ENCODE peak calls at places on chromosomes 2 and 18, in seven cellular contexts. One of them, this sample, is unnamed.

GRCh38 chr18:77013777-77014525 is 118.6 kb downstream of the MBP start:
- DNase-seq in GM04504: no peak
- DNase-seq in amniotic stem cell: no peak
- DNase-seq in NCI-H2081: no peak
- DNase-seq in H54: no peak
- DNase-seq in GM19239: no peak
- DNase-seq in occipital lobe: no peak
- DNase-seq in this sample: no peak

GRCh38 chr2:11678306-11678960 is 8.4 kb upstream of the NTSR2 start:
- DNase-seq in GM04504: no peak
- DNase-seq in amniotic stem cell: no peak
- DNase-seq in NCI-H2081: no peak
- DNase-seq in H54: no peak
- DNase-seq in GM19239: no peak
- DNase-seq in occipital lobe: no peak
- DNase-seq in this sample: no peak

GRCh38 chr2:10541081-10541480 is 93.0 kb upstream of the ODC1 start:
- DNase-seq in GM04504: peak; percentile 55
- DNase-seq in amniotic stem cell: no peak
- DNase-seq in NCI-H2081: no peak
- DNase-seq in H54: no peak
- DNase-seq in GM19239: no peak
- DNase-seq in occipital lobe: no peak
- DNase-seq in this sample: no peak

GRCh38 chr2:155852156-155852555 is 480.4 kb downstream of the NR4A2 start:
- DNase-seq in GM04504: no peak
- DNase-seq in amniotic stem cell: no peak
- DNase-seq in NCI-H2081: no peak
- DNase-seq in H54: no peak
- DNase-seq in GM19239: no peak
- DNase-seq in occipital lobe: no peak
- DNase-seq in this sample: no peak

GRCh38 chr18:46550609-46551008 is 106.4 kb downstream of the LOXHD1 start:
- DNase-seq in GM04504: no peak
- DNase-seq in amniotic stem cell: no peak
- DNase-seq in NCI-H2081: no peak
- DNase-seq in H54: no peak
- DNase-seq in GM19239: no peak
- DNase-seq in occipital lobe: no peak
- DNase-seq in this sample: no peak

GRCh38 chr18:567119-567518 is 13.1 kb upstream of the CETN1 start:
- DNase-seq in GM04504: no peak
- DNase-seq in amniotic stem cell: no peak
- DNase-seq in NCI-H2081: no peak
- DNase-seq in H54: no peak
- DNase-seq in GM19239: no peak
- DNase-seq in occipital lobe: no peak
- DNase-seq in this sample: no peak

GRCh38 chr2:25567406-25567805 is 106.0 kb downstream of the DTNB start:
- DNase-seq in GM04504: no peak
- DNase-seq in amniotic stem cell: no peak
- DNase-seq in NCI-H2081: peak; percentile 44
- DNase-seq in H54: peak; percentile 14
- DNase-seq in GM19239: no peak
- DNase-seq in occipital lobe: no peak
- DNase-seq in this sample: peak; percentile 29

GRCh38 chr2:241861264-241861663 is 2.6 kb upstream of the PDCD1 start:
- DNase-seq in GM04504: no peak
- DNase-seq in amniotic stem cell: no peak
- DNase-seq in NCI-H2081: no peak
- DNase-seq in H54: no peak
- DNase-seq in GM19239: no peak
- DNase-seq in occipital lobe: no peak
- DNase-seq in this sample: no peak

GRCh38 chr18:8627540-8627939 is 18.3 kb downstream of the RAB12 start:
- DNase-seq in GM04504: no peak
- DNase-seq in amniotic stem cell: no peak
- DNase-seq in NCI-H2081: no peak
- DNase-seq in H54: no peak
- DNase-seq in GM19239: no peak
- DNase-seq in occipital lobe: no peak
- DNase-seq in this sample: no peak

GRCh38 chr2:145692971-145693478 is 1173.1 kb upstream of the ZEB2 start:
- DNase-seq in GM04504: peak; percentile 48
- DNase-seq in amniotic stem cell: no peak
- DNase-seq in NCI-H2081: no peak
- DNase-seq in H54: no peak
- DNase-seq in GM19239: peak; percentile 0
- DNase-seq in occipital lobe: no peak
- DNase-seq in this sample: peak; percentile 91

GRCh38 chr18:21155443-21155842 is 43.8 kb upstream of the ROCK1 start:
- DNase-seq in GM04504: no peak
- DNase-seq in amniotic stem cell: no peak
- DNase-seq in NCI-H2081: no peak
- DNase-seq in H54: no peak
- DNase-seq in GM19239: no peak
- DNase-seq in occipital lobe: no peak
- DNase-seq in this sample: no peak

GRCh38 chr2:107576991-107577390 is 249.7 kb upstream of the RGPD4 start:
- DNase-seq in GM04504: no peak
- DNase-seq in amniotic stem cell: no peak
- DNase-seq in NCI-H2081: no peak
- DNase-seq in H54: no peak
- DNase-seq in GM19239: no peak
- DNase-seq in occipital lobe: no peak
- DNase-seq in this sample: no peak

GRCh38 chr2:194327196-194327888 is 1329.7 kb upstream of the SLC39A10 start:
- DNase-seq in GM04504: no peak
- DNase-seq in amniotic stem cell: no peak
- DNase-seq in NCI-H2081: no peak
- DNase-seq in H54: no peak
- DNase-seq in GM19239: no peak
- DNase-seq in occipital lobe: no peak
- DNase-seq in this sample: no peak

GRCh38 chr18:11500153-11501122 is 109.0 kb upstream of the SLC35G4 start:
- DNase-seq in GM04504: peak; percentile 94
- DNase-seq in amniotic stem cell: peak; percentile 97
- DNase-seq in NCI-H2081: no peak
- DNase-seq in H54: peak; percentile 63
- DNase-seq in GM19239: no peak
- DNase-seq in occipital lobe: no peak
- DNase-seq in this sample: peak; percentile 98

GRCh38 chr2:72993147-72993546 is 75.8 kb downstream of the EMX1 start:
- DNase-seq in GM04504: peak; percentile 4
- DNase-seq in amniotic stem cell: no peak
- DNase-seq in NCI-H2081: peak; percentile 30
- DNase-seq in H54: peak; percentile 40
- DNase-seq in GM19239: peak; percentile 65
- DNase-seq in occipital lobe: no peak
- DNase-seq in this sample: no peak

GRCh38 chr2:240583774-240584173 is 2.8 kb upstream of the CAPN10 start:
- DNase-seq in GM04504: no peak
- DNase-seq in amniotic stem cell: no peak
- DNase-seq in NCI-H2081: no peak
- DNase-seq in H54: no peak
- DNase-seq in GM19239: no peak
- DNase-seq in occipital lobe: no peak
- DNase-seq in this sample: no peak

GRCh38 chr2:15923597-15923996 is 16.8 kb upstream of the MYCN start:
- DNase-seq in GM04504: no peak
- DNase-seq in amniotic stem cell: no peak
- DNase-seq in NCI-H2081: no peak
- DNase-seq in H54: no peak
- DNase-seq in GM19239: no peak
- DNase-seq in occipital lobe: no peak
- DNase-seq in this sample: no peak

GRCh38 chr2:218980800-218981389 is 4.1 kb downstream of the FEV start:
- DNase-seq in GM04504: no peak
- DNase-seq in amniotic stem cell: no peak
- DNase-seq in NCI-H2081: no peak
- DNase-seq in H54: no peak
- DNase-seq in GM19239: no peak
- DNase-seq in occipital lobe: no peak
- DNase-seq in this sample: no peak

GRCh38 chr2:213834746-213835145 is 550.5 kb downstream of the SPAG16 start:
- DNase-seq in GM04504: peak; percentile 64
- DNase-seq in amniotic stem cell: no peak
- DNase-seq in NCI-H2081: no peak
- DNase-seq in H54: no peak
- DNase-seq in GM19239: no peak
- DNase-seq in occipital lobe: no peak
- DNase-seq in this sample: peak; percentile 48

GRCh38 chr2:191499874-191500565 is 177.9 kb upstream of the NABP1 start:
- DNase-seq in GM04504: peak; percentile 67
- DNase-seq in amniotic stem cell: no peak
- DNase-seq in NCI-H2081: no peak
- DNase-seq in H54: no peak
- DNase-seq in GM19239: no peak
- DNase-seq in occipital lobe: no peak
- DNase-seq in this sample: no peak

GRCh38 chr2:28610583-28611201 is 114.8 kb downstream of the PLB1 start:
- DNase-seq in GM04504: peak; percentile 65
- DNase-seq in amniotic stem cell: peak; percentile 48
- DNase-seq in NCI-H2081: no peak
- DNase-seq in H54: peak; percentile 90
- DNase-seq in GM19239: no peak
- DNase-seq in occipital lobe: peak; percentile 43
- DNase-seq in this sample: peak; percentile 74

GRCh38 chr2:232454630-232455029 is 1.3 kb upstream of the ALPI start:
- DNase-seq in GM04504: no peak
- DNase-seq in amniotic stem cell: no peak
- DNase-seq in NCI-H2081: no peak
- DNase-seq in H54: no peak
- DNase-seq in GM19239: no peak
- DNase-seq in occipital lobe: no peak
- DNase-seq in this sample: no peak

GRCh38 chr2:193963472-193964119 is 1693.4 kb upstream of the SLC39A10 start:
- DNase-seq in GM04504: peak; percentile 4
- DNase-seq in amniotic stem cell: peak; percentile 30
- DNase-seq in NCI-H2081: peak; percentile 63
- DNase-seq in H54: no peak
- DNase-seq in GM19239: no peak
- DNase-seq in occipital lobe: no peak
- DNase-seq in this sample: peak; percentile 12

GRCh38 chr2:204665244-204665643 is 120.0 kb downstream of the PARD3B start:
- DNase-seq in GM04504: no peak
- DNase-seq in amniotic stem cell: no peak
- DNase-seq in NCI-H2081: no peak
- DNase-seq in H54: peak; percentile 4
- DNase-seq in GM19239: no peak
- DNase-seq in occipital lobe: no peak
- DNase-seq in this sample: peak; percentile 17

GRCh38 chr2:239369631-239370161 is 31.1 kb downstream of the HDAC4 start:
- DNase-seq in GM04504: peak; percentile 52
- DNase-seq in amniotic stem cell: no peak
- DNase-seq in NCI-H2081: no peak
- DNase-seq in H54: no peak
- DNase-seq in GM19239: peak; percentile 72
- DNase-seq in occipital lobe: no peak
- DNase-seq in this sample: no peak